ENCODE peak calls at places on chromosomes 7 and 10, in four cellular contexts. Y, A, H and Z are unnamed samples.

GRCh38 chr7:74474271-74474865 is 20.7 kb downstream of the GTF2IRD1 start:
- DNase-seq in A (no peak), H (no peak), Y (no peak), Z (no peak)

GRCh38 chr7:35596061-35596460 is 98.9 kb downstream of the HERPUD2 start:
- DNase-seq in A (no peak), Y (peak; percentile 55), H (no peak), Z (no peak)

GRCh38 chr7:45217358-45217757 is 59.8 kb downstream of the RAMP3 start:
- DNase-seq in H (no peak), Y (peak; percentile 15), A (no peak), Z (no peak)

GRCh38 chr10:30041394-30042105 is 17.8 kb downstream of the JCAD start:
- DNase-seq in A (no peak), H (no peak), Y (no peak), Z (no peak)

GRCh38 chr7:133491846-133492652 is 239.2 kb downstream of the EXOC4 start:
- DNase-seq in Y (peak; percentile 29), H (no peak), A (no peak), Z (no peak)

GRCh38 chr10:124943301-124944092 is 1.6 kb downstream of the ZRANB1 start:
- DNase-seq in Y (peak; percentile 90), H (no peak), A (no peak), Z (no peak)

GRCh38 chr7:38169862-38170261 is 8.2 kb upstream of the STARD3NL start:
- DNase-seq in H (peak; percentile 79), Y (peak; percentile 63), A (no peak), Z (peak; percentile 75)

GRCh38 chr7:96233528-96234154 is 88.3 kb downstream of the SLC25A13 start:
- DNase-seq in A (no peak), H (no peak), Y (no peak), Z (no peak)

GRCh38 chr7:147298611-147299043 is 1182.0 kb downstream of the CNTNAP2 start:
- DNase-seq in Y (peak; percentile 1), H (no peak), A (no peak), Z (no peak)

GRCh38 chr7:98617051-98617959 is at the start of gene NPTX2:
- DNase-seq in H (no peak), A (no peak), Y (peak; percentile 15), Z (peak; percentile 8)

GRCh38 chr10:132944510-132944909 is 2.1 kb upstream of the CFAP46 start:
- DNase-seq in A (no peak), Y (no peak), H (no peak), Z (no peak)

GRCh38 chr10:116809528-116810500 is 39.5 kb upstream of the ENO4 start:
- DNase-seq in A (peak; percentile 36), Y (no peak), H (no peak), Z (no peak)
- TF ChIP-seq CTCF in A (no peak), Y (peak; percentile 51), H (peak; percentile 20), Z (peak; percentile 41)

GRCh38 chr7:101753316-101753715 is 64.1 kb upstream of the CUX1 start:
- DNase-seq in Y (no peak), H (no peak), A (no peak), Z (no peak)

GRCh38 chr7:101754432-101755159 is 62.8 kb upstream of the CUX1 start:
- DNase-seq in H (peak; percentile 32), Y (peak; percentile 59), A (no peak), Z (peak; percentile 7)

GRCh38 chr7:101757879-101758278 is 59.5 kb upstream of the CUX1 start:
- DNase-seq in A (no peak), Y (no peak), H (no peak), Z (no peak)
- H3K4me3 ChIP-seq in A (no peak overlapping the region), Y (no peak overlapping the region), H (no peak overlapping the region), Z (no peak overlapping the region)

DNA sequence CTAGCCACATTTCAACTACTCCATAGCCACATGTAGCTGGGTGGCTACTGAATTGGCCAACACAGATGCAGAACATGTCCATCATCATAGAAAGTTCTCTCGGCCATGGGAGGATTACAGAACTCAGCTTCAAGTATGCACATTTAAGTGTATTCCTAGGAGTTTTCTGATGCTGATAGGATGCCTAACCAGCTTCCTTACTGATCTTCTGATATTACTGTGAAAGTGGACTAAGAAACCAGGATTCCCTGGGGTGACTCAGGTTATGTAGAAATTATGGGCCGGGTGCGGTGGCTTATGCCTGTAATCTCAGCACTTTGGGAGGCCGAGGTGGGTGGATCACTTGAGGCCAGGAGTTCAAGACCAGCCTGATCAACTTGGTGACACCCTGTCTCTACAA is 125.5 kb downstream of the FRMD4A start:
- DNase-seq in H (no peak), Y (no peak), A (no peak), Z (no peak)
- TF ChIP-seq CTCF in H (no peak), Y (no peak), A (no peak), Z (no peak)

GRCh38 chr7:126842451-126842850 is 410.3 kb downstream of the GRM8 start:
- DNase-seq in Y (no peak), A (no peak), H (no peak), Z (no peak)
- H3K4me3 ChIP-seq in Y (no peak overlapping the region), A (no peak overlapping the region), H (no peak overlapping the region), Z (no peak overlapping the region)